ENCODE peak calls at places on chromosome 5, in ten cellular contexts. X, N, C, U, K, W, M, E, V and G are unnamed samples.
A peak's percentile ranks its signal among the peaks of the same experiment; 100 is the strongest.

GRCh38 chr5:171612749-171613148 is 172.9 kb upstream of the SMIM23 start:
- DNase-seq in V (no peak), U (no peak), N (no peak), K (no peak), X (no peak), W (no peak), E (no peak), C (no peak), M (no peak), G (no peak)

GRCh38 chr5:169100735-169101075 is 200.2 kb downstream of the SLIT3 start:
- DNase-seq in M (no peak), E (peak; percentile 90), K (peak; percentile 78), U (no peak), X (no peak), N (peak; percentile 23), V (peak; percentile 94), C (no peak), W (no peak), G (no peak)

GRCh38 chr5:36948041-36948440 is 71.5 kb downstream of the NIPBL start:
- DNase-seq in U (no peak), C (no peak), N (no peak), V (peak; percentile 49), X (peak; percentile 34), M (no peak), E (peak; percentile 45), K (peak; percentile 65), W (no peak), G (no peak)

GRCh38 chr5:76794871-76795270 is 24.0 kb upstream of the F2RL1 start:
- DNase-seq in C (no peak), X (peak; percentile 79), M (no peak), N (no peak), W (peak; percentile 28), V (peak; percentile 66), E (peak; percentile 66), U (no peak), K (no peak), G (no peak)

GRCh38 chr5:44809215-44809955 is 638 bp downstream of the MRPS30 start:
- DNase-seq in M (peak; percentile 72), W (peak; percentile 56), E (peak; percentile 89), K (peak; percentile 69), V (peak; percentile 67), N (peak; percentile 79), X (peak; percentile 61), U (no peak), C (peak; percentile 67), G (peak; percentile 24)

GRCh38 chr5:107670028-107670926 is 460 bp downstream of the EFNA5 start:
- DNase-seq in U (no peak), N (peak; percentile 58), C (peak; percentile 56), E (peak; percentile 43), W (peak; percentile 32), V (peak; percentile 56), K (peak; percentile 26), M (peak; percentile 71), X (peak; percentile 32), G (no peak)

GRCh38 chr5:138148811-138149210 is 9.6 kb upstream of the NME5 start:
- DNase-seq in C (no peak), E (peak; percentile 90), X (peak; percentile 89), V (peak; percentile 75), U (no peak), M (no peak), W (peak; percentile 59), K (peak; percentile 63), N (no peak), G (peak; percentile 46)

GRCh38 chr5:119360905-119361605 is 5.2 kb downstream of the TNFAIP8 start:
- DNase-seq in X (no peak), E (peak; percentile 88), N (no peak), M (no peak), C (no peak), K (peak; percentile 78), U (no peak), V (peak; percentile 91), W (no peak), G (no peak)

GRCh38 chr5:150181766-150182545 is 7.9 kb upstream of the SLC6A7 start:
- DNase-seq in U (no peak), C (no peak), V (no peak), K (peak; percentile 23), X (no peak), M (no peak), E (peak; percentile 26), W (no peak), N (no peak), G (no peak)

GRCh38 chr5:150180241-150181027 is 9.4 kb upstream of the SLC6A7 start:
- DNase-seq in X (peak; percentile 84), K (no peak), C (no peak), E (peak; percentile 45), M (no peak), W (no peak), U (no peak), N (no peak), V (no peak), G (no peak)

GRCh38 chr5:150179221-150179620 is 10.6 kb upstream of the SLC6A7 start:
- DNase-seq in M (no peak), C (no peak), X (no peak), E (no peak), N (no peak), U (no peak), K (no peak), V (no peak), W (no peak), G (no peak)

GRCh38 chr5:150182774-150183173 is 7.1 kb upstream of the SLC6A7 start:
- DNase-seq in C (no peak), N (no peak), V (no peak), M (no peak), W (no peak), E (no peak), U (no peak), X (no peak), K (no peak), G (no peak)

DNA sequence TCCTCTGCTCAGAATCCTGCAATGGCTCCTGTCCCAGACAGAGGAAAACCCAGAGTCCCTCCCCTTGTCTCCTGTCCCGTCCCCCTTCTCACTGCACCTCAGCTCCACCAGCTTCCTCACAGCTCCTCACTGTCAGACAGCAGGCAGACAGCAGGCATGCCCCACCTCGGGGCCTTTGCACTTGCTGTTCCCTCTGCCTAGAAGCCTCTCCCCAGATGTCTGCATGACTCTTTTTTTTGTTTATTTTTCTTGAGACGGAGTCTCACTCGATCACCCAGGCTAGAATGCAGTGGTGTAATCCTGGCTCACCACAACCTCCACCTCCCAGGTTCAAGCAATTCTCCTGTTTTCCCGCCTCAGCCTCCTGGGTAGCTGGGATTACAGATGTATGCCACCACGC is 8.8 kb upstream of the SLC6A7 start:
- DNase-seq in E (peak; percentile 45), X (peak; percentile 72), C (no peak), W (no peak), M (no peak), V (no peak), U (no peak), K (peak; percentile 56), N (no peak), G (no peak)
- TF ChIP-seq EZH2 in E (no peak), X (no peak), C (no peak), W (no peak), M (no peak), V (no peak), U (no peak), K (no peak), N (no peak), G (no peak)

DNA sequence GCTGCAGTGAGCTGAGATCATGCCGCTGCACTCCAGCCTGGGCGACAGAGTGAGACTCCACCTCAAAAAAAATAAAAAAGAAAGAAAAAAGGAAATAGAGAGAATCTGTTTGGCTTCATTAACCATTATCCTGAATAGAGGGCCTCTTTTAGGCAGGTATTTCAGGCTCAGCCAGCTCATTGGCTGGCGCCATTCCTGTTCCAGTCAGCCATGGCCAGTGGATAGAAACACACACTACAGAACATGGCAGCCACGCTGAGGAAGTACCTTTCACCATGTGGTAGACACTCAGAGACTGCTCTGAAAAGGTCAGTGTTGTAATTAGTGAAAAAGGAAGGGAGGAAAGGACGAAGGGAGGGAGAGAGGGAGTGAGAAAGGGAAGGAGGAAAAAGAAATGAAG is 340.0 kb upstream of the ACTBL2 start:
- DNase-seq in X (no peak), M (no peak), N (no peak), V (no peak), U (no peak), W (no peak), E (no peak), C (no peak), K (no peak), G (no peak)
- H3K27ac ChIP-seq in X (no peak overlapping the region), M (no peak overlapping the region), N (no peak overlapping the region), V (peak overlapping the region; percentile 99), U (no peak overlapping the region), W (peak overlapping the region; percentile 97), E (no peak overlapping the region), C (no peak overlapping the region), K (peak overlapping the region; percentile 94), G (no peak overlapping the region)

GRCh38 chr5:139745800-139746690 is 49.6 kb upstream of the PSD2 start:
- DNase-seq in C (peak; percentile 81), N (peak; percentile 94), U (no peak), X (peak; percentile 66), V (peak; percentile 43), E (peak; percentile 89), W (peak; percentile 81), K (peak; percentile 68), M (peak; percentile 99), G (peak; percentile 72)

GRCh38 chr5:139746691-139747582 is 48.7 kb upstream of the PSD2 start:
- DNase-seq in U (peak; percentile 66), C (peak; percentile 74), K (peak; percentile 16), M (peak; percentile 70), V (no peak), E (peak; percentile 65), N (no peak), W (no peak), X (no peak), G (no peak)

GRCh38 chr5:139748505-139748826 is 47.1 kb upstream of the PSD2 start:
- DNase-seq in X (no peak), V (no peak), U (no peak), N (peak; percentile 49), M (no peak), K (no peak), C (peak; percentile 4), E (no peak), W (no peak), G (no peak)

GRCh38 chr5:139749242-139749641 is 46.4 kb upstream of the PSD2 start:
- DNase-seq in E (peak; percentile 55), X (no peak), N (no peak), V (no peak), K (no peak), M (no peak), U (no peak), W (no peak), C (peak; percentile 32), G (no peak)

DNA sequence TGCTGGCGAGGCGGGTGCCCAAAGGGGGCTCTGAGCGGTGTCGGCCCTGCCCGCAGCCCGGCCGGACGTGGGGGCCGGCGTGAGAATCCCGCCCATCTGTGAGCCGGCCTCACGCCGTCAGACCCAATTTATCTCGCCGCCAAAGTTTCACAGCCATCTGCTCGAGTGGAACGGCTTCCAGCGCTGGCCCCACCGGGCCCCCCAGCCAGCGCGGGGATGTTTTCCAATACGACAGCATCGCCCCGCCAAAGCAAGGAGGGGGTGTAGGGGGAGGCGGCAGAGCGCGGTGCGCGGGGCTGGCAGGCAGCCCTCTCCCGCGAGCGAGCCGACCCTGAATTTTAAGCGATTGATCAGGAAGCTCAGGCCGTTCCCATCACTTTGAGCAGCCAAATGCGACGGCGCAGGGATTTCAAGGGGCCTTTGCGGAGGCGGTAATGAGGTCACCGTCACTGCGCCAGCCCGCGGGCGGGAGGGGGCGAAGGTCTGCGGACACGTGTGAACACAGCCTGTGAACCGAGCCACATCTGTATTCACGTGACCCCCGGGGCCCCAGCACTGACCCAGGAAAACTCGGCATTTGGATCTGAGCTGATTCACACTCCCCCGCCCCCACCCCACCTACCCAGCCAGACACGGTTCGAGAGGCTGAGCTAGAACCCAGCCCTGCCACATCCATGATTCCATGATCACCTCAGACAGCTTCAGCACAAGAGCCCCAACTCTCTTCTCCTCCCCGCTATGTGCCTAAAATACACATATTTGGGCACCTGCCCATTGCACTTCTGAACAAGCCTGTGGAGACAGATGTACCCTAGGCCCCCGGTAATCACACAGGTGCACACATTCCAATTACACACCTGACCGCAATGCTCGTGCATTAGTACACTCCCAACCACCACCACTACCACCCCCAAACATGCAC is 47.8 kb upstream of the PSD2 start:
- DNase-seq in M (peak; percentile 70), W (no peak), E (peak; percentile 86), V (no peak), U (no peak), X (peak; percentile 48), K (peak; percentile 44), N (peak; percentile 70), C (peak; percentile 89), G (no peak)
- TF ChIP-seq EZH2 in M (peak; percentile 55), W (no peak), E (no peak), V (no peak), U (no peak), X (peak; percentile 13), K (no peak), N (peak; percentile 72), C (no peak), G (no peak)

GRCh38 chr5:52708463-52708862 is 79.3 kb upstream of the ITGA1 start:
- DNase-seq in K (no peak), M (no peak), V (no peak), X (no peak), E (peak; percentile 59), W (no peak), N (no peak), U (no peak), C (no peak), G (no peak)
- H3K27ac ChIP-seq in K (peak overlapping the region; percentile 39), M (no peak overlapping the region), V (no peak overlapping the region), X (no peak overlapping the region), E (peak overlapping the region; percentile 49), W (no peak overlapping the region), N (no peak overlapping the region), U (no peak overlapping the region), C (no peak overlapping the region), G (no peak overlapping the region)